ENCODE peak calls at places on chromosomes 1 and 21, in nine cellular contexts. Z, B, S, R, U, G, L, T and F are unnamed samples.

GRCh38 chr1:209199371-209199770 is 384.1 kb upstream of the CAMK1G start:
- DNase-seq in G (no peak), R (no peak), L (no peak), S (no peak), B (no peak), T (no peak), U (no peak), Z (no peak), F (no peak)

GRCh38 chr1:201042663-201043461 is 19.3 kb upstream of the KIF21B start:
- DNase-seq in S (peak), U (peak), G (peak), B (peak), L (peak), R (peak), Z (peak), T (peak), F (peak)

GRCh38 chr21:24716306-24716918 is 890.9 kb downstream of the MRPL39 start:
- DNase-seq in L (peak), G (no peak), R (no peak), B (no peak), T (peak), Z (no peak), S (no peak), U (no peak), F (no peak)

GRCh38 chr1:178745260-178745659 is 20.2 kb downstream of the RALGPS2 start:
- DNase-seq in B (no peak), G (no peak), U (no peak), L (no peak), S (no peak), T (no peak), Z (no peak), R (no peak), F (no peak)

GRCh38 chr1:230581446-230582079 is 60.7 kb upstream of the COG2 start:
- DNase-seq in S (peak), L (peak), G (no peak), U (no peak), R (no peak), Z (no peak), B (no peak), T (peak), F (no peak)

GRCh38 chr1:25799758-25800537 is at the start of gene SELENON:
- DNase-seq in G (no peak), B (no peak), R (peak), L (peak), U (peak), T (peak), Z (no peak), S (no peak), F (peak)

GRCh38 chr1:226912587-226913176 is 27.4 kb upstream of the COQ8A start:
- DNase-seq in Z (peak), B (no peak), S (no peak), T (peak), R (peak), G (no peak), U (peak), L (peak), F (no peak)

GRCh38 chr1:97630968-97631367 is 289.9 kb downstream of the DPYD start:
- DNase-seq in Z (no peak), G (no peak), T (peak), L (peak), U (no peak), S (no peak), R (peak), B (no peak), F (no peak)

GRCh38 chr1:147600119-147601111 is 59.1 kb downstream of the BCL9 start:
- DNase-seq in S (no peak), T (peak), Z (no peak), U (peak), G (no peak), B (no peak), R (peak), L (peak), F (no peak)

GRCh38 chr1:212975607-212975918 is 25.2 kb downstream of the VASH2 start:
- DNase-seq in S (no peak), R (no peak), Z (no peak), B (no peak), U (no peak), T (no peak), L (no peak), G (no peak), F (no peak)